ENCODE peak calls at places on chromosomes 7 and 10, in five cellular contexts. G, E, V, J and I are unnamed samples.

GRCh38 chr10:78736926-78737618 is 331.7 kb upstream of the ZMIZ1 start:
- DNase-seq in G (no peak), E (no peak), V (no peak), J (no peak), I (no peak)

GRCh38 chr7:141198191-141198958 is 124.5 kb downstream of the TMEM178B start:
- DNase-seq in G (no peak), E (no peak), V (no peak), J (no peak), I (no peak)

GRCh38 chr10:88828310-88828709 is 23.3 kb downstream of the ANKRD22 start:
- DNase-seq in G (no peak), E (no peak), V (no peak), J (no peak), I (no peak)

GRCh38 chr7:131556055-131556911 is at the start of gene PODXL:
- DNase-seq in G (peak), E (peak), V (peak), J (peak), I (peak)

GRCh38 chr10:35409808-35410207 is 73.5 kb downstream of the CCNY start:
- DNase-seq in G (no peak), E (no peak), V (no peak), J (no peak), I (no peak)

GRCh38 chr7:40204581-40204980 is 69.8 kb downstream of the SUGCT start:
- DNase-seq in G (no peak), E (no peak), V (no peak), J (no peak), I (no peak)

GRCh38 chr10:35792301-35792700 is 150.2 kb upstream of the FZD8 start:
- DNase-seq in G (no peak), E (no peak), V (no peak), J (no peak), I (no peak)

GRCh38 chr7:44131173-44132009 is 8.0 kb upstream of the POLD2 start:
- DNase-seq in G (no peak), E (no peak), V (no peak), J (no peak), I (no peak)

GRCh38 chr10:30505543-30506298 is 71.7 kb downstream of the MAP3K8 start:
- DNase-seq in G (no peak), E (no peak), V (no peak), J (no peak), I (no peak)

GRCh38 chr7:131511071-131511470 is 45.4 kb downstream of the PODXL start:
- DNase-seq in G (no peak), E (no peak), V (no peak), J (no peak), I (no peak)

GRCh38 chr7:100655908-100656674 is at the start of gene ACTL6B:
- DNase-seq in G (peak), E (no peak), V (peak), J (no peak), I (no peak)

GRCh38 chr7:50690541-50691011 is 92.1 kb downstream of the GRB10 start:
- DNase-seq in G (no peak), E (no peak), V (no peak), J (no peak), I (no peak)